ENCODE peak calls at places on chromosomes 5 and 9, in six cellular contexts. R is thyroid gland, B is posterior vena cava, W is lung microvascular endothelial cell, O is ascending aorta, G is ACHN. C is an unnamed sample.

GRCh38 chr5:65828507-65828906 is 97.9 kb upstream of the ERBIN start:
- DNase-seq in O (no peak), G (no peak), R (no peak), B (no peak), W (peak; percentile 64), C (no peak)

GRCh38 chr5:157232706-157233105 is 33.2 kb upstream of the CYFIP2 start:
- DNase-seq in O (no peak), B (no peak), W (no peak), G (no peak), R (no peak), C (no peak)

GRCh38 chr9:114989600-114990410 is 59.4 kb upstream of the TNFSF8 start:
- DNase-seq in O (no peak), W (no peak), G (no peak), R (no peak), B (no peak), C (no peak)

GRCh38 chr9:128684325-128685021 is 4.5 kb upstream of the SET start:
- DNase-seq in W (no peak), O (peak; percentile 81), B (peak; percentile 91), G (peak; percentile 88), R (peak; percentile 92), C (peak; percentile 98)

GRCh38 chr5:103262422-103262871 is 3.9 kb downstream of the MACIR start:
- DNase-seq in W (no peak), B (no peak), O (no peak), G (peak; percentile 10), R (no peak), C (no peak)

GRCh38 chr5:39005566-39006232 is 68.5 kb downstream of the RICTOR start:
- DNase-seq in G (no peak), B (no peak), O (no peak), R (no peak), W (peak; percentile 11), C (no peak)

GRCh38 chr9:106421772-106422171 is 441.2 kb upstream of the ZNF462 start:
- DNase-seq in B (no peak), R (no peak), W (no peak), O (no peak), G (no peak), C (no peak)

GRCh38 chr5:178208540-178209227 is 4.4 kb downstream of the HNRNPAB start:
- DNase-seq in G (no peak), R (no peak), O (peak; percentile 38), B (peak; percentile 46), W (no peak), C (no peak)

GRCh38 chr5:129161830-129162229 is 67.3 kb downstream of the ISOC1 start:
- DNase-seq in R (no peak), G (no peak), O (no peak), B (no peak), W (no peak), C (no peak)

C was measured in H54.